ENCODE peak calls at places on chromosomes 5 and 9, in seven cellular contexts. One of them, this sample, is unnamed.

GRCh38 chr5:474826-475661 is 32.1 kb downstream of the EXOC3 start:
- DNase-seq in activated naive CD8-positive, alpha-beta T cell treated with anti-CD3 and anti-CD28 coated beads, Interleukin-2, amount 50 U/mL, for 24 hours: no peak
- DNase-seq in foreskin fibroblast: peak
- DNase-seq in activated CD8-positive, alpha-beta memory T cell treated with anti-CD3 and anti-CD28 coated beads for 48 hours: no peak
- DNase-seq in AG04450: no peak
- DNase-seq in left ventricle myocardium inferior: peak
- DNase-seq in type B pancreatic cell: no peak
- DNase-seq in this sample: no peak

GRCh38 chr9:20782289-20782688 is 98.2 kb downstream of the FOCAD start:
- DNase-seq in activated naive CD8-positive, alpha-beta T cell treated with anti-CD3 and anti-CD28 coated beads, Interleukin-2, amount 50 U/mL, for 24 hours: no peak
- DNase-seq in foreskin fibroblast: no peak
- DNase-seq in activated CD8-positive, alpha-beta memory T cell treated with anti-CD3 and anti-CD28 coated beads for 48 hours: no peak
- DNase-seq in AG04450: no peak
- DNase-seq in left ventricle myocardium inferior: no peak
- DNase-seq in type B pancreatic cell: no peak
- DNase-seq in this sample: no peak

GRCh38 chr5:173495225-173495904 is 121.1 kb downstream of the BOD1 start:
- DNase-seq in activated naive CD8-positive, alpha-beta T cell treated with anti-CD3 and anti-CD28 coated beads, Interleukin-2, amount 50 U/mL, for 24 hours: no peak
- DNase-seq in foreskin fibroblast: peak
- DNase-seq in activated CD8-positive, alpha-beta memory T cell treated with anti-CD3 and anti-CD28 coated beads for 48 hours: no peak
- DNase-seq in AG04450: no peak
- DNase-seq in left ventricle myocardium inferior: no peak
- DNase-seq in type B pancreatic cell: no peak
- DNase-seq in this sample: peak

GRCh38 chr9:21317956-21318923 is 13.1 kb upstream of the IFNA5 start:
- DNase-seq in activated naive CD8-positive, alpha-beta T cell treated with anti-CD3 and anti-CD28 coated beads, Interleukin-2, amount 50 U/mL, for 24 hours: peak
- DNase-seq in foreskin fibroblast: peak
- DNase-seq in activated CD8-positive, alpha-beta memory T cell treated with anti-CD3 and anti-CD28 coated beads for 48 hours: no peak
- DNase-seq in AG04450: no peak
- DNase-seq in left ventricle myocardium inferior: no peak
- DNase-seq in type B pancreatic cell: no peak
- DNase-seq in this sample: no peak

GRCh38 chr9:26193237-26193636 is 515.0 kb upstream of the TUSC1 start:
- DNase-seq in activated naive CD8-positive, alpha-beta T cell treated with anti-CD3 and anti-CD28 coated beads, Interleukin-2, amount 50 U/mL, for 24 hours: no peak
- DNase-seq in foreskin fibroblast: no peak
- DNase-seq in activated CD8-positive, alpha-beta memory T cell treated with anti-CD3 and anti-CD28 coated beads for 48 hours: no peak
- DNase-seq in AG04450: no peak
- DNase-seq in left ventricle myocardium inferior: no peak
- DNase-seq in type B pancreatic cell: no peak
- DNase-seq in this sample: no peak

GRCh38 chr5:140175367-140176027 is 509 bp downstream of the CYSTM1 start:
- DNase-seq in activated naive CD8-positive, alpha-beta T cell treated with anti-CD3 and anti-CD28 coated beads, Interleukin-2, amount 50 U/mL, for 24 hours: peak
- DNase-seq in foreskin fibroblast: peak
- DNase-seq in activated CD8-positive, alpha-beta memory T cell treated with anti-CD3 and anti-CD28 coated beads for 48 hours: peak
- DNase-seq in AG04450: no peak
- DNase-seq in left ventricle myocardium inferior: peak
- DNase-seq in type B pancreatic cell: peak
- DNase-seq in this sample: peak

GRCh38 chr5:126656397-126657007 is 55.8 kb downstream of the PHAX start:
- DNase-seq in activated naive CD8-positive, alpha-beta T cell treated with anti-CD3 and anti-CD28 coated beads, Interleukin-2, amount 50 U/mL, for 24 hours: peak
- DNase-seq in foreskin fibroblast: peak
- DNase-seq in activated CD8-positive, alpha-beta memory T cell treated with anti-CD3 and anti-CD28 coated beads for 48 hours: no peak
- DNase-seq in AG04450: peak
- DNase-seq in left ventricle myocardium inferior: no peak
- DNase-seq in type B pancreatic cell: no peak
- DNase-seq in this sample: no peak

GRCh38 chr9:95494416-95495371 is 22.1 kb downstream of the PTCH1 start:
- DNase-seq in activated naive CD8-positive, alpha-beta T cell treated with anti-CD3 and anti-CD28 coated beads, Interleukin-2, amount 50 U/mL, for 24 hours: peak
- DNase-seq in foreskin fibroblast: no peak
- DNase-seq in activated CD8-positive, alpha-beta memory T cell treated with anti-CD3 and anti-CD28 coated beads for 48 hours: no peak
- DNase-seq in AG04450: no peak
- DNase-seq in left ventricle myocardium inferior: no peak
- DNase-seq in type B pancreatic cell: no peak
- DNase-seq in this sample: no peak

GRCh38 chr9:130451509-130452388 is 7.0 kb downstream of the ASS1 start:
- DNase-seq in activated naive CD8-positive, alpha-beta T cell treated with anti-CD3 and anti-CD28 coated beads, Interleukin-2, amount 50 U/mL, for 24 hours: peak
- DNase-seq in foreskin fibroblast: peak
- DNase-seq in activated CD8-positive, alpha-beta memory T cell treated with anti-CD3 and anti-CD28 coated beads for 48 hours: no peak
- DNase-seq in AG04450: peak
- DNase-seq in left ventricle myocardium inferior: peak
- DNase-seq in type B pancreatic cell: peak
- DNase-seq in this sample: peak

GRCh38 chr5:90866333-90866732 is 307.7 kb downstream of the ADGRV1 start:
- DNase-seq in activated naive CD8-positive, alpha-beta T cell treated with anti-CD3 and anti-CD28 coated beads, Interleukin-2, amount 50 U/mL, for 24 hours: no peak
- DNase-seq in foreskin fibroblast: peak
- DNase-seq in activated CD8-positive, alpha-beta memory T cell treated with anti-CD3 and anti-CD28 coated beads for 48 hours: no peak
- DNase-seq in AG04450: no peak
- DNase-seq in left ventricle myocardium inferior: no peak
- DNase-seq in type B pancreatic cell: no peak
- DNase-seq in this sample: no peak

GRCh38 chr9:95724253-95724991 is 151.1 kb upstream of the ERCC6L2 start:
- DNase-seq in activated naive CD8-positive, alpha-beta T cell treated with anti-CD3 and anti-CD28 coated beads, Interleukin-2, amount 50 U/mL, for 24 hours: peak
- DNase-seq in foreskin fibroblast: no peak
- DNase-seq in activated CD8-positive, alpha-beta memory T cell treated with anti-CD3 and anti-CD28 coated beads for 48 hours: peak
- DNase-seq in AG04450: no peak
- DNase-seq in left ventricle myocardium inferior: no peak
- DNase-seq in type B pancreatic cell: no peak
- DNase-seq in this sample: no peak

GRCh38 chr5:148998174-148998797 is 64.6 kb downstream of the SH3TC2 start:
- DNase-seq in activated naive CD8-positive, alpha-beta T cell treated with anti-CD3 and anti-CD28 coated beads, Interleukin-2, amount 50 U/mL, for 24 hours: peak
- DNase-seq in foreskin fibroblast: peak
- DNase-seq in activated CD8-positive, alpha-beta memory T cell treated with anti-CD3 and anti-CD28 coated beads for 48 hours: no peak
- DNase-seq in AG04450: no peak
- DNase-seq in left ventricle myocardium inferior: no peak
- DNase-seq in type B pancreatic cell: no peak
- DNase-seq in this sample: no peak

GRCh38 chr9:108099854-108100253 is 610.3 kb upstream of the KLF4 start:
- DNase-seq in activated naive CD8-positive, alpha-beta T cell treated with anti-CD3 and anti-CD28 coated beads, Interleukin-2, amount 50 U/mL, for 24 hours: no peak
- DNase-seq in foreskin fibroblast: peak
- DNase-seq in activated CD8-positive, alpha-beta memory T cell treated with anti-CD3 and anti-CD28 coated beads for 48 hours: no peak
- DNase-seq in AG04450: no peak
- DNase-seq in left ventricle myocardium inferior: no peak
- DNase-seq in type B pancreatic cell: no peak
- DNase-seq in this sample: no peak

GRCh38 chr5:73831066-73831465 is 205.1 kb downstream of the ARHGEF28 start:
- DNase-seq in activated naive CD8-positive, alpha-beta T cell treated with anti-CD3 and anti-CD28 coated beads, Interleukin-2, amount 50 U/mL, for 24 hours: no peak
- DNase-seq in foreskin fibroblast: no peak
- DNase-seq in activated CD8-positive, alpha-beta memory T cell treated with anti-CD3 and anti-CD28 coated beads for 48 hours: no peak
- DNase-seq in AG04450: no peak
- DNase-seq in left ventricle myocardium inferior: no peak
- DNase-seq in type B pancreatic cell: no peak
- DNase-seq in this sample: no peak

This sample was measured in tibial nerve.